ENCODE peak calls at places on chromosomes 13 and 19, in nine cellular contexts. N, X, Y, S, V, U, W, F and Q are unnamed samples.

GRCh38 chr13:44763604-44764311 is 187.6 kb upstream of the TSC22D1 start:
- DNase-seq in F (no peak), Y (peak; percentile 41), W (no peak), X (peak; percentile 35), V (no peak), S (no peak), N (no peak), U (no peak), Q (peak; percentile 23)

GRCh38 chr13:98983182-98983581 is 5.3 kb upstream of the DOCK9 start:
- DNase-seq in N (no peak), V (no peak), Y (no peak), F (no peak), S (no peak), W (no peak), U (no peak), X (no peak), Q (peak; percentile 67)

GRCh38 chr13:20301391-20302071 is 69.4 kb upstream of the GJB6 start:
- DNase-seq in U (peak; percentile 29), F (no peak), X (peak; percentile 20), S (peak; percentile 64), N (no peak), V (peak; percentile 74), W (peak; percentile 35), Y (no peak), Q (no peak)

GRCh38 chr13:99227909-99228688 is 27.4 kb downstream of the UBAC2 start:
- DNase-seq in N (no peak), W (peak; percentile 51), S (no peak), F (no peak), V (no peak), X (no peak), U (no peak), Y (no peak), Q (no peak)

GRCh38 chr13:101712026-101712348 is 259.5 kb downstream of the ITGBL1 start:
- DNase-seq in U (no peak), F (no peak), N (no peak), S (no peak), W (no peak), Y (no peak), V (no peak), X (no peak), Q (no peak)

GRCh38 chr19:39502640-39503417 is 4.1 kb downstream of the DLL3 start:
- DNase-seq in W (peak; percentile 67), U (peak; percentile 95), S (peak; percentile 94), F (peak; percentile 58), V (peak; percentile 92), Y (peak; percentile 63), X (peak; percentile 67), N (peak; percentile 92), Q (peak; percentile 98)

GRCh38 chr13:74134777-74135305 is 637 bp upstream of the KLF12 start:
- DNase-seq in W (peak; percentile 43), V (no peak), N (peak; percentile 60), S (no peak), U (peak; percentile 72), X (peak; percentile 65), Y (peak; percentile 75), F (peak; percentile 68), Q (peak; percentile 86)

GRCh38 chr13:101655435-101655834 is 203.0 kb downstream of the ITGBL1 start:
- DNase-seq in S (no peak), Y (no peak), N (peak; percentile 0), W (no peak), V (no peak), X (no peak), U (no peak), F (no peak), Q (no peak)

GRCh38 chr13:24741016-24741662 is 22.8 kb upstream of the RNF17 start:
- DNase-seq in U (no peak), V (peak; percentile 68), S (peak; percentile 39), X (no peak), F (no peak), Y (no peak), N (peak; percentile 14), W (no peak), Q (peak; percentile 83)

GRCh38 chr19:4385291-4386037 is 14.9 kb downstream of the SH3GL1 start:
- DNase-seq in Y (no peak), X (no peak), V (no peak), N (no peak), U (no peak), W (no peak), F (no peak), S (no peak), Q (peak; percentile 82)
- H3K4me1 ChIP-seq in Y (peaks cover 33% of the 10 kb centered on the region), X (peaks cover 38% of the 10 kb centered on the region), V (peaks cover 8% of the 10 kb centered on the region), N (peaks cover 9% of the 10 kb centered on the region), U (peaks cover 27% of the 10 kb centered on the region), W (peaks cover 46% of the 10 kb centered on the region), F (peaks cover 10% of the 10 kb centered on the region), S (peaks cover 9% of the 10 kb centered on the region), Q (peaks cover 22% of the 10 kb centered on the region)

DNA sequence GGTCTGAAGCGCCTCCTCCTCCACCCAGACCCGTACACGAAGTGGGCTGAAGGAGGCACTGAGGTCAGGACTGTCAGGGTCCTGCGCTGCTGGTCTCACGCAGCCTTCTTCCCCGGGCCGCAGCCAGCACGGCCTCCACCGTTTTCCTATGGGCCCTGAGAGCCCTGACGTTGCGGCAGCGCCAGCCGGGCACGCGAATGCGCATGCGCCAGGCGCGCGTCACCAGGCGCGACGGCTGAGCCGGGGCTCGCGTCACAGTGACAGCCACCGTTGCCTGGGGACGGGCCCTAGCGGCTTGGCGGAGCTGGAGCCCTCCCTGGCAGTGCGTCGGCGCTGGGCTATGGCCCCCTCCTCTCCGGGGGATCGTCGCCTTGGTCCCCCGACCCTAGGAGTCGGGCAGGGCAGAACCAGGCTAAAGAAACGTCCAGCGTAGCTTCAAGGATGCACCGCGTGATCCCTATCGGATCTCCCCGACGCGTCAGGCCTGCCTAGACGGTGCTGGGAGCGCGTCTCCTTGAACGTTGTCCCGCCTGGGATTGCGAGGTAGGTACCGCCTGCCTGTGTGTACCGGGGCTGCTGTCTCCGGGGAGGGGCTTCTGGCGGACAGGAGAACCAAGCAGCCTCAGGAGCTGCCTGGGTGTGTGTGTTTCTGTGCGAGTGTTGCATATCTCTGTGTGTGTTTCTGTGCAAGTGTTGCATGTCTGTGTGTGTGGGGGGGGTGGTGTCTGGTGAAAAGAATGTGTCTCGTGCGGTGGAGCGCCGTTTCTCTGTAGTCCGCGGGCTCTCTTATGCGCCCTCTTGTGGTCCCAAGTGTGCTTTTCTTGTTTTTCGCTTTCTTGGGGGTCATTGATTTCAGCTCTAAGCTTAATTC is 43.2 kb downstream of the ZNF571 start:
- DNase-seq in Y (peak; percentile 42), F (no peak), N (no peak), S (peak; percentile 58), X (peak; percentile 64), V (peak; percentile 50), W (no peak), U (no peak), Q (peak; percentile 96)
- TF ChIP-seq CTCF in Y (no peak), F (no peak), N (no peak), S (peak; percentile 56), X (peak; percentile 29), V (peak; percentile 53), W (no peak), U (no peak), Q (peak; percentile 37)

GRCh38 chr19:14410775-14411134 is 8.4 kb downstream of the DDX39A start:
- DNase-seq in N (no peak), F (no peak), S (no peak), U (no peak), Y (no peak), V (no peak), X (no peak), W (no peak), Q (peak; percentile 66)

GRCh38 chr19:14410054-14410774 is 8.9 kb downstream of the DDX39A start:
- DNase-seq in N (no peak), F (no peak), X (no peak), U (no peak), V (no peak), W (no peak), Y (no peak), S (no peak), Q (peak; percentile 79)

GRCh38 chr19:14408641-14409120 is 10.5 kb downstream of the DDX39A start:
- DNase-seq in Y (no peak), F (no peak), V (no peak), X (no peak), W (no peak), S (no peak), N (no peak), U (no peak), Q (peak; percentile 90)

GRCh38 chr19:14407889-14408640 is 11.1 kb downstream of the DDX39A start:
- DNase-seq in Y (peak; percentile 87), N (no peak), U (no peak), W (no peak), F (no peak), V (no peak), X (no peak), S (no peak), Q (no peak)

DNA sequence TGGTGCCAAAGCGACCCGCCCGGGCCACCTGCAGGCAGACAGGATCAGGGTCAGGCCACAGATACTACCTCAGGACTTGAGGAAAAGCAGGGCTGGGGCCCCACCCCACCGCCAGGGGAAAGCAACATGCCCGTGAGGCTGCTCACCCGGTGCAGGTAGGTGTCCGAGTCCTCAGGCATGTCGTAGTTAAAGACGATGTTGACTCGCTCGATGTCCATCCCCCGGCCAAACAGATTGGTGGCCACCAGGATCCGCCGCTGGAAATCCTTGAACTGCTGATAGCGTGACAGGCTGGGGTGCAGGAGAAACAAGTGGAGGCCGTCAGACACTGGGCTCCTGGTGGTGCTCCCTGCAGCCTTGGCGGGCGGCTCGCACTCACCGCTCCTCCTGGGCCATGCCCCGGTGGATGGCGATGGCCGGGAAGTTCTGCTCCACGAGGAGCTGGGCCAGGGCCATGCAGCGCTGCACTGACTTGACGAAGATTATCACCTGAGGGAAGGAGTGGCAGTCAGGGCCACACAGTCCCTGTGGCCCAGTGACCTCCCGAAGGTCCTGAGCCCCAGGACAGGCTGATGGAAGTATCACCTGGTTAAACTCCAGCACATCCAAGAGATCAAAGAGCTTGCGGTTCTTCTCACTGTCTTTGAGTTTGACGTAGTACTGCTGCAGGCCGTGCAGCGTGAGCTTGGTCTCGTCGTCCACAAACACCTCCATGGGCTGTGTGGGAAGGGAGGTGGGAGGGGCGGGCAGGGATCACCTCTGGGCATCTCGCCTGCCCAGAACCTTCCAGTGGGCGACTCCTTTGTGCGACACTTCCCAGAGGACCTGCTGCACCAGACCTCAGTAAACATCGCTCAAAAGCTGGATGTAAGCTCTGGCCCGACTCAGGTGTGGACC is 9.7 kb downstream of the DDX39A start:
- DNase-seq in S (no peak), Y (no peak), F (no peak), X (no peak), V (no peak), N (no peak), U (no peak), W (no peak), Q (peak; percentile 72)
- H3K4me1 ChIP-seq in S (peaks cover 10% of the 10 kb centered on the region), Y (peaks cover 35% of the 10 kb centered on the region), F (peaks cover 6% of the 10 kb centered on the region), X (peaks cover 33% of the 10 kb centered on the region), V (no peaks in the 10 kb centered on the region), N (peaks cover 4% of the 10 kb centered on the region), U (no peaks in the 10 kb centered on the region), W (peaks cover 6% of the 10 kb centered on the region), Q (peaks cover 9% of the 10 kb centered on the region)

GRCh38 chr19:29745253-29745652 is 30.2 kb upstream of the C19orf12 start:
- DNase-seq in F (no peak), W (no peak), U (peak; percentile 48), X (no peak), Y (no peak), V (peak; percentile 81), S (peak; percentile 74), N (no peak), Q (no peak)
- TF ChIP-seq CTCF in F (no peak), W (no peak), U (peak; percentile 55), X (no peak), Y (no peak), V (peak; percentile 79), S (peak; percentile 54), N (peak; percentile 42), Q (peak; percentile 24)

GRCh38 chr19:13028027-13028426 is 32.8 kb downstream of the NFIX start:
- DNase-seq in S (no peak), V (no peak), X (no peak), U (no peak), F (no peak), Y (no peak), N (no peak), W (no peak), Q (no peak)
- H3K4me1 ChIP-seq in S (peaks cover 36% of the 10 kb centered on the region), V (no peaks in the 10 kb centered on the region), X (peaks cover 100% of the 10 kb centered on the region), U (peaks cover 27% of the 10 kb centered on the region), F (peaks cover 35% of the 10 kb centered on the region), Y (peaks cover 93% of the 10 kb centered on the region), N (no peaks in the 10 kb centered on the region), W (peaks cover 94% of the 10 kb centered on the region), Q (peaks cover 65% of the 10 kb centered on the region)